ENCODE peak calls at places on chromosomes 3 and 15, in six cellular contexts. P is renal cortical epithelial cell, E is ELF-1, L is A549, K is PC-3, M is T-helper 22 cell. T is an unnamed sample.

GRCh38 chr3:15819576-15819975 is 21.8 kb upstream of the ANKRD28 start:
- DNase-seq in P (peak; percentile 18), E (no peak), L (no peak), K (no peak), M (no peak), T (no peak)

GRCh38 chr15:62503451-62503850 is 338.4 kb upstream of the C2CD4B start:
- DNase-seq in P (peak; percentile 76), E (no peak), L (no peak), K (no peak), M (no peak), T (no peak)

GRCh38 chr3:89560546-89560945 is 453.1 kb downstream of the EPHA3 start:
- DNase-seq in P (peak; percentile 2), E (no peak), L (no peak), K (peak; percentile 46), M (no peak), T (no peak)

GRCh38 chr3:186717039-186717457 is at the start of gene KNG1:
- DNase-seq in P (peak; percentile 73), E (no peak), L (no peak), K (no peak), M (no peak), T (no peak)

GRCh38 chr3:86673981-86674380 is 317.0 kb downstream of the VGLL3 start:
- DNase-seq in P (no peak), E (no peak), L (no peak), K (peak; percentile 18), M (no peak), T (no peak)

GRCh38 chr3:134711284-134711683 is 60.5 kb upstream of the KY start:
- DNase-seq in P (peak; percentile 66), E (no peak), L (no peak), K (peak; percentile 15), M (no peak), T (no peak)

GRCh38 chr3:183774631-183775030 is 50.7 kb downstream of the MAP6D1 start:
- DNase-seq in P (peak; percentile 13), E (no peak), L (no peak), K (no peak), M (no peak), T (no peak)

GRCh38 chr3:122357828-122358617 is 25.0 kb downstream of the MIX23 start:
- DNase-seq in P (no peak), E (no peak), L (no peak), K (peak; percentile 11), M (no peak), T (no peak)

GRCh38 chr15:62394079-62394478 is 229.0 kb upstream of the C2CD4B start:
- DNase-seq in P (peak; percentile 54), E (no peak), L (no peak), K (no peak), M (no peak), T (no peak)

GRCh38 chr3:30520695-30521094 is 85.7 kb upstream of the TGFBR2 start:
- DNase-seq in P (no peak), E (no peak), L (no peak), K (no peak), M (no peak), T (no peak)

GRCh38 chr3:23086366-23086765 is 116.8 kb upstream of the UBE2E2 start:
- DNase-seq in P (no peak), E (no peak), L (no peak), K (no peak), M (no peak), T (no peak)

GRCh38 chr15:40352221-40352901 is 1.5 kb downstream of the PHGR1 start:
- DNase-seq in P (no peak), E (no peak), L (no peak), K (no peak), M (no peak), T (no peak)

T was measured in MM.1S.